ENCODE peak calls at places on chromosomes 1 and 21, in seven cellular contexts. One of them, this sample, is unnamed.

GRCh38 chr1:117928881-117929339 is 511 bp downstream of the GDAP2 start:
- DNase-seq in heart right ventricle: peak; percentile 38
- DNase-seq in Jurkat, Clone E6-1: no peak
- DNase-seq in IMR-90: peak; percentile 63
- DNase-seq in HepG2: peak; percentile 69
- DNase-seq in heart left ventricle: peak; percentile 74
- DNase-seq in fibroblast of lung: peak; percentile 61
- DNase-seq in this sample: peak; percentile 47

GRCh38 chr1:180092931-180093650 is 61.6 kb upstream of the QSOX1 start:
- DNase-seq in IMR-90: peak; percentile 30
- DNase-seq in Jurkat, Clone E6-1: no peak
- DNase-seq in fibroblast of lung: no peak
- DNase-seq in heart left ventricle: no peak
- DNase-seq in HepG2: no peak
- DNase-seq in heart right ventricle: no peak
- DNase-seq in this sample: no peak

GRCh38 chr21:33587792-33588484 is 546 bp downstream of the DONSON start:
- DNase-seq in heart right ventricle: peak; percentile 30
- DNase-seq in fibroblast of lung: peak; percentile 38
- DNase-seq in heart left ventricle: no peak
- DNase-seq in Jurkat, Clone E6-1: no peak
- DNase-seq in IMR-90: peak; percentile 20
- DNase-seq in HepG2: no peak
- DNase-seq in this sample: peak; percentile 36

GRCh38 chr1:101588677-101589076 is 351.9 kb downstream of the S1PR1 start:
- DNase-seq in fibroblast of lung: no peak
- DNase-seq in IMR-90: no peak
- DNase-seq in heart right ventricle: no peak
- DNase-seq in Jurkat, Clone E6-1: no peak
- DNase-seq in HepG2: no peak
- DNase-seq in heart left ventricle: no peak
- DNase-seq in this sample: no peak

GRCh38 chr1:75567212-75567611 is 43.7 kb downstream of the SLC44A5 start:
- DNase-seq in IMR-90: no peak
- DNase-seq in HepG2: no peak
- DNase-seq in heart left ventricle: no peak
- DNase-seq in Jurkat, Clone E6-1: no peak
- DNase-seq in heart right ventricle: no peak
- DNase-seq in fibroblast of lung: no peak
- DNase-seq in this sample: no peak

GRCh38 chr21:28235169-28235892 is 757.3 kb downstream of the LTN1 start:
- DNase-seq in IMR-90: no peak
- DNase-seq in heart right ventricle: peak; percentile 5
- DNase-seq in fibroblast of lung: no peak
- DNase-seq in Jurkat, Clone E6-1: no peak
- DNase-seq in heart left ventricle: no peak
- DNase-seq in HepG2: no peak
- DNase-seq in this sample: no peak

GRCh38 chr1:84940481-84940880 is 47.5 kb upstream of the LPAR3 start:
- DNase-seq in HepG2: no peak
- DNase-seq in IMR-90: no peak
- DNase-seq in heart right ventricle: no peak
- DNase-seq in Jurkat, Clone E6-1: no peak
- DNase-seq in fibroblast of lung: no peak
- DNase-seq in heart left ventricle: no peak
- DNase-seq in this sample: no peak

GRCh38 chr1:113929750-113930498 is 800 bp downstream of the HIPK1 start:
- DNase-seq in Jurkat, Clone E6-1: no peak
- DNase-seq in IMR-90: peak; percentile 17
- DNase-seq in heart right ventricle: no peak
- DNase-seq in HepG2: no peak
- DNase-seq in heart left ventricle: peak; percentile 75
- DNase-seq in fibroblast of lung: peak; percentile 12
- DNase-seq in this sample: peak; percentile 59

GRCh38 chr1:63329621-63330330 is 7.4 kb downstream of the FOXD3 start:
- DNase-seq in heart right ventricle: no peak
- DNase-seq in fibroblast of lung: no peak
- DNase-seq in Jurkat, Clone E6-1: no peak
- DNase-seq in IMR-90: no peak
- DNase-seq in heart left ventricle: peak; percentile 57
- DNase-seq in HepG2: no peak
- DNase-seq in this sample: no peak

GRCh38 chr1:20981903-20982695 is 194.6 kb downstream of the EIF4G3 start:
- DNase-seq in HepG2: peak; percentile 28
- DNase-seq in Jurkat, Clone E6-1: no peak
- DNase-seq in IMR-90: peak; percentile 26
- DNase-seq in heart left ventricle: no peak
- DNase-seq in heart right ventricle: no peak
- DNase-seq in fibroblast of lung: peak; percentile 71
- DNase-seq in this sample: no peak

GRCh38 chr1:91631718-91632330 is 131.2 kb downstream of the CDC7 start:
- DNase-seq in IMR-90: no peak
- DNase-seq in HepG2: no peak
- DNase-seq in heart right ventricle: no peak
- DNase-seq in fibroblast of lung: no peak
- DNase-seq in Jurkat, Clone E6-1: no peak
- DNase-seq in heart left ventricle: no peak
- DNase-seq in this sample: no peak

GRCh38 chr1:24250791-24251190 is 63.7 kb upstream of the IFNLR1 start:
- DNase-seq in Jurkat, Clone E6-1: no peak
- DNase-seq in heart right ventricle: no peak
- DNase-seq in fibroblast of lung: no peak
- DNase-seq in IMR-90: no peak
- DNase-seq in HepG2: no peak
- DNase-seq in heart left ventricle: no peak
- DNase-seq in this sample: no peak

GRCh38 chr1:24250224-24250623 is 63.1 kb upstream of the IFNLR1 start:
- DNase-seq in HepG2: no peak
- DNase-seq in fibroblast of lung: no peak
- DNase-seq in heart right ventricle: no peak
- DNase-seq in heart left ventricle: no peak
- DNase-seq in Jurkat, Clone E6-1: no peak
- DNase-seq in IMR-90: no peak
- DNase-seq in this sample: no peak

GRCh38 chr1:24252185-24252584 is 65.1 kb upstream of the IFNLR1 start:
- DNase-seq in fibroblast of lung: no peak
- DNase-seq in heart left ventricle: no peak
- DNase-seq in heart right ventricle: no peak
- DNase-seq in Jurkat, Clone E6-1: no peak
- DNase-seq in HepG2: no peak
- DNase-seq in IMR-90: no peak
- DNase-seq in this sample: no peak

GRCh38 chr1:24251501-24251900 is 64.4 kb upstream of the IFNLR1 start:
- DNase-seq in HepG2: no peak
- DNase-seq in fibroblast of lung: no peak
- DNase-seq in heart right ventricle: no peak
- DNase-seq in IMR-90: no peak
- DNase-seq in Jurkat, Clone E6-1: no peak
- DNase-seq in heart left ventricle: no peak
- DNase-seq in this sample: no peak

DNA sequence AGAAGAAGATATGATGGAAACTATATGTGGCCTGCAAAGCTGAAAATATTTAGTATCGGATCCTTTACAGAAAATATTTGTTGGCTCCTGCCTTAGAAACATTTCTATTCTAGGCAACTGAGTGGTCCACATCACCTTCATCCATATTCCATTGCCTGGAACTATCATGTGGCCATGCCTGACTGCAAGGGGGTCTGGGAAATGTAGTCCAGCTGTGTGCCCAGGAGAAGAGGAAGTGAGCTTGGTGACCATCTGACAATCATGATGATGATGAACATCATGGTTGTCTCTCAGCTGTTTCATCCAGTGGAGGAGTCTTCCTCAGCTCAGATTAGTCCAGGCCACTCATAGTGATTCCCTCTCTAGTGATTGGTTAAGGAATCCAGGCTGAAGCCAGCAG is 61.8 kb upstream of the IFNLR1 start:
- DNase-seq in fibroblast of lung: no peak
- DNase-seq in HepG2: no peak
- DNase-seq in Jurkat, Clone E6-1: no peak
- DNase-seq in heart right ventricle: no peak
- DNase-seq in IMR-90: no peak
- DNase-seq in heart left ventricle: no peak
- DNase-seq in this sample: no peak
- H3K4me3 ChIP-seq in fibroblast of lung: no peak overlapping the region
- H3K4me3 ChIP-seq in HepG2: no peak overlapping the region
- H3K4me3 ChIP-seq in Jurkat, Clone E6-1: no peak overlapping the region
- H3K4me3 ChIP-seq in heart right ventricle: no peak overlapping the region
- H3K4me3 ChIP-seq in IMR-90: no peak overlapping the region
- H3K4me3 ChIP-seq in heart left ventricle: no peak overlapping the region
- H3K4me3 ChIP-seq in this sample: no peak overlapping the region

DNA sequence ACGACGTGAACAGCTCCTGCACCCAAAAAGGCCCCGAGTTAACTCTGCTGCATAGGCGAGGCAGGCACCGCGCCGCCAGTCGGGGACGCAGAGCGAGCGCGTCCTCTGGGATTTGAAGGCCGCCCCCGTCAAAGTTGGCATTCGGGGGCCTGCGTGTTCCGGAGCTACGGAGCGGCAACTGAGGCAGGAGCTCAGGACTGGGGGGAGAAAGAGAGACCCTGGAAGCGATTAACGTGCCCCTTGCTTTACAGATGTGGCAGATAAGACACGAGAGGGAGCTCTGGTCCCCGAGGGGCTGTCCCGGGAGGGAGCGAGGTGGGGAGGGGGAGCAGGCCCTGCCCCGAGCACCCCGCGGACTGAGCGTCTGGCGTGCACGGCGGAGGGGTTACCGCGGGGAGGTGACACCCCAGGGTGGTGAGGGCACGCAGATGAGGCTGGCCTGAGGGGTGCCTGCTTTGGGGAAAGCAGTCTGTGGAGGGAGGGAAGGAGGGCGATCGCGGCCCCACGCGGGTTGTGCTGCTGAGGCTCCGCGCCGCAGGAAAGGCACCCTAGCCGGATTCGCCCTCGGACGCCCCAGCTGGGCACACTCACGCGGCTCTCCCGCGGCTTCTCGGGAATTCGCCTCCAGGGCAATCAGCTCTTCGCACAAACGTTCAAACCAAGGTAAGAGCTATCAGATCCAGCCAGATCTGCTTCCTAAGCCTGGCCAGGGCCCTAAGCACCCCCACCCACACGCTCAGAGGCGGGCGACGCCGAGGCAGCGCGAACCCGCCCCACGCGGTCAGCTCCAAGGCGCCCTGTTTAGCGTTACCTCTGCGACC is 26.5 kb downstream of the ACTA1 start:
- DNase-seq in fibroblast of lung: no peak
- DNase-seq in HepG2: no peak
- DNase-seq in Jurkat, Clone E6-1: no peak
- DNase-seq in IMR-90: no peak
- DNase-seq in heart left ventricle: no peak
- DNase-seq in heart right ventricle: no peak
- DNase-seq in this sample: no peak
- H3K4me3 ChIP-seq in fibroblast of lung: no peak overlapping the region
- H3K4me3 ChIP-seq in HepG2: peak overlapping the region; percentile 49
- H3K4me3 ChIP-seq in Jurkat, Clone E6-1: no peak overlapping the region
- H3K4me3 ChIP-seq in IMR-90: no peak overlapping the region
- H3K4me3 ChIP-seq in heart left ventricle: peak overlapping the region; percentile 22
- H3K4me3 ChIP-seq in heart right ventricle: peak overlapping the region; percentile 24
- H3K4me3 ChIP-seq in this sample: peak overlapping the region; percentile 60

GRCh38 chr1:1213919-1214599 is at the start of gene TNFRSF4:
- DNase-seq in heart right ventricle: peak; percentile 14
- DNase-seq in heart left ventricle: peak; percentile 63
- DNase-seq in fibroblast of lung: no peak
- DNase-seq in Jurkat, Clone E6-1: no peak
- DNase-seq in HepG2: no peak
- DNase-seq in IMR-90: no peak
- DNase-seq in this sample: no peak

GRCh38 chr1:1212780-1213152 is 1.2 kb downstream of the TNFRSF4 start:
- DNase-seq in IMR-90: peak; percentile 11
- DNase-seq in fibroblast of lung: no peak
- DNase-seq in Jurkat, Clone E6-1: no peak
- DNase-seq in HepG2: no peak
- DNase-seq in heart right ventricle: peak; percentile 64
- DNase-seq in heart left ventricle: peak; percentile 86
- DNase-seq in this sample: no peak

GRCh38 chr1:1211541-1212511 is 2.1 kb downstream of the TNFRSF4 start:
- DNase-seq in fibroblast of lung: no peak
- DNase-seq in IMR-90: no peak
- DNase-seq in heart left ventricle: peak; percentile 63
- DNase-seq in Jurkat, Clone E6-1: no peak
- DNase-seq in heart right ventricle: peak; percentile 14
- DNase-seq in HepG2: no peak
- DNase-seq in this sample: peak; percentile 36

GRCh38 chr1:1215266-1215676 is 1.3 kb upstream of the TNFRSF4 start:
- DNase-seq in heart left ventricle: peak; percentile 43
- DNase-seq in heart right ventricle: no peak
- DNase-seq in HepG2: no peak
- DNase-seq in Jurkat, Clone E6-1: no peak
- DNase-seq in IMR-90: peak; percentile 18
- DNase-seq in fibroblast of lung: no peak
- DNase-seq in this sample: no peak

DNA sequence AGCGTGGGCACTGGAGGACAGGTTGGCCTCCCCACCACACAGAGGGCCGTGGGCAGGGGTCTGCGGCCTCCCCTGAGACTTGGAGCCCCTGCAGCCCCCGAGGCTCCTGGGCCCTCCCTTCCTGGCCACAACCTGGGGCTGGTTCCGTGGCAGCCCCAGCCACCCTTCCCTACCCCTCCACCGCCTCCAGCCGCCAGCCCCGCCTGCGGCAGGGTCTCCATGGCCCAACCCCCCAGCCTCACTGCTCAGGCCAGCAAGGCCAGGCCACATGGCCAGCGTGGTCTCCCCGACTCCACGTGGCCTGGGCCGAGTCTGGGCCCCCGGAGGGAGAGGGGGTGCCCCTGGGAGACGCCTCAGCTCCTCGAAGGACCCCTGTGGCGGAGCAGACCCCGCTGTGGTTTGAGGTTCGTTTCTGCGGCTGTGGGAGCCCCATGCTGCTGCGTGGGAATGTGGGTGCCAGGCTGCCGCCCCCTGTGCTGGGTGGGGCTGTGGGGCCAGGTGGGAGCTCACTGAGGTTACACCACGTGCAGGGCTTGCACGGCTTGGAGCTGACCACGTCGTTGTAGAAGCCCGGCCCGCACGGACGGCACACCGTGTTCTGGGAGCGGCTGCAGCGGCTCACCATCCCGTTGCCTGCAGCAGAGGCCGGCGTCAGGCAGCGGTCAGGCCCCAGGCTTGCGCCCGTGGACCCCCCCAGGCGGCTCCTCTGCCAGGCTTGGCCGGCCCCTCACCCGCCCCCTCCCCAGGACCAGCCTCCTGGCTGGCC is 617 bp downstream of the TNFRSF4 start:
- DNase-seq in HepG2: no peak
- DNase-seq in Jurkat, Clone E6-1: peak; percentile 58
- DNase-seq in heart right ventricle: peak; percentile 24
- DNase-seq in IMR-90: no peak
- DNase-seq in heart left ventricle: peak; percentile 69
- DNase-seq in fibroblast of lung: no peak
- DNase-seq in this sample: no peak
- H3K4me3 ChIP-seq in HepG2: no peak overlapping the region
- H3K4me3 ChIP-seq in Jurkat, Clone E6-1: peak overlapping the region; percentile 25
- H3K4me3 ChIP-seq in heart right ventricle: peak overlapping the region; percentile 53
- H3K4me3 ChIP-seq in IMR-90: no peak overlapping the region
- H3K4me3 ChIP-seq in heart left ventricle: peak overlapping the region; percentile 40
- H3K4me3 ChIP-seq in fibroblast of lung: no peak overlapping the region
- H3K4me3 ChIP-seq in this sample: no peak overlapping the region

DNA sequence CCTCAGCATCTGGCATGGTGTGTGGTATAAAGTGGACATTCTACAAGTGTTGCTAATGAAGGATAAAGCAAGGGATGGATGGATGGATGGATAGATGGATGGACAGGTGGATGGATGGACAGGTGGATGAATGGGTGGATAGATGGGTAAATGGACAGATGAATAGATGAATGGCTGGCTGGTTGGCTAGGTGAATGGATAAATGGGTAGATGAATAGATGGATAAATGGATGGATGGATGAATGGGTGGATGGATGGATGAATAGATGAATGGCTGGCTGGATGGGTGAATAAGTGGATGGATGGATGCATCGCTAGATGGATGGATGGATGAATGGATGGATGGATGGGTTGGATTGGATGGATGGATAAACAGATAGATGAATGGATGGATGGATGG is 66.2 kb downstream of the SUSD4 start:
- DNase-seq in HepG2: no peak
- DNase-seq in IMR-90: no peak
- DNase-seq in fibroblast of lung: no peak
- DNase-seq in Jurkat, Clone E6-1: no peak
- DNase-seq in heart right ventricle: no peak
- DNase-seq in heart left ventricle: no peak
- DNase-seq in this sample: no peak
- H3K4me3 ChIP-seq in HepG2: no peak overlapping the region
- H3K4me3 ChIP-seq in IMR-90: no peak overlapping the region
- H3K4me3 ChIP-seq in fibroblast of lung: no peak overlapping the region
- H3K4me3 ChIP-seq in Jurkat, Clone E6-1: no peak overlapping the region
- H3K4me3 ChIP-seq in heart right ventricle: no peak overlapping the region
- H3K4me3 ChIP-seq in heart left ventricle: no peak overlapping the region
- H3K4me3 ChIP-seq in this sample: no peak overlapping the region